ENCODE peak calls at places on chromosomes 7 and 10, in eight cellular contexts. J is endothelial cell of umbilical vein, N is GM12878, Y is GM23338, W is HCT116, L is HepG2, Z is H1, P is K562. B is an unnamed sample.

GRCh38 chr7:73577627-73578341 is 595 bp downstream of the TBL2 start:
- DNase-seq in J (peak), N (no peak), Y (peak), W (no peak), L (peak), Z (no peak), P (no peak), B (no peak)

GRCh38 chr7:82331234-82331633 is 112.3 kb downstream of the CACNA2D1 start:
- DNase-seq in J (no peak), N (no peak), Y (no peak), W (no peak), L (no peak), Z (no peak), P (no peak), B (peak)

GRCh38 chr10:80491251-80492102 is 37.4 kb downstream of the TSPAN14 start:
- DNase-seq in J (no peak), N (no peak), Y (no peak), W (no peak), L (peak), Z (no peak), P (no peak), B (no peak)

GRCh38 chr10:47340613-47341170 is 7.5 kb upstream of the RBP3 start:
- DNase-seq in J (peak), N (peak), Y (peak), W (peak), L (peak), Z (peak), P (peak), B (no peak)

GRCh38 chr7:12943781-12944180 is 256.3 kb downstream of the ARL4A start:
- DNase-seq in J (no peak), N (no peak), Y (peak), W (no peak), L (peak), Z (no peak), P (no peak), B (no peak)

GRCh38 chr10:119542990-119543813 is 683 bp upstream of the RGS10 start:
- DNase-seq in J (peak), N (no peak), Y (peak), W (no peak), L (peak), Z (no peak), P (peak), B (no peak)

GRCh38 chr10:63201118-63201517 is 68.0 kb downstream of the NRBF2 start:
- DNase-seq in J (no peak), N (no peak), Y (no peak), W (no peak), L (no peak), Z (no peak), P (no peak), B (no peak)

GRCh38 chr10:35384265-35384868 is 48.1 kb downstream of the CCNY start:
- DNase-seq in J (no peak), N (no peak), Y (no peak), W (no peak), L (no peak), Z (no peak), P (no peak), B (no peak)

GRCh38 chr10:14740684-14741247 is 33.9 kb downstream of the FAM107B start:
- DNase-seq in J (peak), N (no peak), Y (no peak), W (no peak), L (no peak), Z (no peak), P (no peak), B (no peak)

GRCh38 chr7:75655536-75655935 is 83.2 kb downstream of the HIP1 start:
- DNase-seq in J (no peak), N (no peak), Y (no peak), W (no peak), L (no peak), Z (no peak), P (no peak), B (no peak)

GRCh38 chr7:159025161-159025779 is 119.4 kb downstream of the VIPR2 start:
- DNase-seq in J (no peak), N (no peak), Y (no peak), W (no peak), L (no peak), Z (no peak), P (no peak), B (no peak)

GRCh38 chr10:15704581-15704968 is 15.1 kb downstream of the ITGA8 start:
- DNase-seq in J (peak), N (no peak), Y (no peak), W (no peak), L (no peak), Z (no peak), P (no peak), B (no peak)

GRCh38 chr7:371119-371778 is 81.3 kb downstream of the FOXL3 start:
- DNase-seq in J (no peak), N (no peak), Y (no peak), W (no peak), L (peak), Z (peak), P (peak), B (no peak)

GRCh38 chr7:39952378-39952777 is 2.3 kb downstream of the CDK13 start:
- DNase-seq in J (no peak), N (no peak), Y (no peak), W (no peak), L (no peak), Z (no peak), P (no peak), B (no peak)

GRCh38 chr7:55439627-55440026 is 74.5 kb downstream of the LANCL2 start:
- DNase-seq in J (no peak), N (no peak), Y (no peak), W (no peak), L (no peak), Z (no peak), P (no peak), B (no peak)

GRCh38 chr10:33460461-33461294 is 126.2 kb upstream of the NRP1 start:
- DNase-seq in J (no peak), N (no peak), Y (no peak), W (no peak), L (no peak), Z (no peak), P (no peak), B (no peak)

GRCh38 chr7:37488163-37488759 is 39.6 kb upstream of the ELMO1 start:
- DNase-seq in J (peak), N (no peak), Y (peak), W (no peak), L (no peak), Z (no peak), P (no peak), B (no peak)

GRCh38 chr7:24877790-24878311 is 102.1 kb downstream of the OSBPL3 start:
- DNase-seq in J (no peak), N (peak), Y (peak), W (no peak), L (no peak), Z (no peak), P (no peak), B (peak)

GRCh38 chr10:129965940-129966339 is 1.9 kb upstream of the EBF3 start:
- DNase-seq in J (no peak), N (no peak), Y (no peak), W (no peak), L (no peak), Z (no peak), P (no peak), B (no peak)

GRCh38 chr10:129963831-129964501 is at the start of gene EBF3:
- DNase-seq in J (peak), N (no peak), Y (peak), W (no peak), L (no peak), Z (peak), P (peak), B (no peak)

GRCh38 chr10:129964611-129965417 is 740 bp upstream of the EBF3 start:
- DNase-seq in J (no peak), N (no peak), Y (no peak), W (no peak), L (no peak), Z (peak), P (no peak), B (no peak)

GRCh38 chr10:129966370-129966769 is 2.3 kb upstream of the EBF3 start:
- DNase-seq in J (no peak), N (no peak), Y (no peak), W (no peak), L (no peak), Z (no peak), P (no peak), B (no peak)

DNA sequence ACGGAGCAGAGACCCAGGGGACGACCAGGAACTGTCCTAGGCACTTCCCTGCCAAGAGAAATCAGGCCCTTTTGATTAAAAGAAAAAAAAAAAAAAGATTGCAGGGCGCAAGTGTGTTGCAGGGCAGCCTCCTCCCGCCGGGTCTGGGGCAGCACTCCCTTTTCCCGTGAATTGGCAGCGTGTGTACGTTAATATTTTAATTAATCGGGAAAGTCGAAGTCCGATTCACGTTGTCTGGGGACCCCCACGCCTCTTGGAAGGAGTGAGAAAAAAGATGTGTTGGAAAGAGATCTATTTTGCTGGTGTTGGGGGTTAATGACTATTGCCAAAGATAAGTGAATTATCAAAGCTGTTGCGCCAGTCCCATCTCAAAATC is 1.3 kb upstream of the EBF3 start:
- DNase-seq in J (no peak), N (no peak), Y (no peak), W (no peak), L (no peak), Z (no peak), P (no peak), B (no peak)
- TF ChIP-seq EZH2 in J (no peak), N (no peak), Y (peak), W (no peak), L (no peak), Z (peak), P (no peak), B (no peak)

GRCh38 chr7:151018421-151019129 is 5.7 kb downstream of the ATG9B start:
- DNase-seq in J (peak), N (no peak), Y (peak), W (no peak), L (no peak), Z (no peak), P (no peak), B (no peak)
- TF ChIP-seq POLR2AphosphoS5 in J (no peak), N (no peak), Y (peak), W (no peak), L (no peak), Z (peak), P (no peak), B (no peak)

DNA sequence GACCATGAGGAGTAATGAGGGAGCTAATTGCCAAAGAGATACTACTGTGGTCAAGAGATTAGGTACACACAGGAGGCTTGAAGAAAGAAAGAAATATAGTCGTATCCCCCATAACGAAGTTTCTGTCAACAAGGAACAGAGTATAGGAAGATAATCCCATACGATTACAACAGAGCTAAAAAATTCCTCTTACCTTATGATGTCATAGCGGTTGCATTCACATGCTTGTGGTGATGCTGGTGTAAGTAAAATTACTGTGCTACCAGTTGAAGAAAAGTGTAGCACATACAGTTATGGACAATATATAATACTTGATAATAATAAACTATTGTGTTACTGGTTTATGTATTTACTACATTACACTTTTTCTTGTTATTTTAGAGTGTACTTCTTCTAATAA is 51.6 kb upstream of the CASD1 start:
- DNase-seq in J (no peak), N (no peak), Y (no peak), W (no peak), L (no peak), Z (no peak), P (no peak), B (no peak)
- TF ChIP-seq EZH2 in J (no peak), N (no peak), Y (no peak), W (no peak), L (no peak), Z (no peak), P (no peak), B (no peak)

GRCh38 chr10:79137826-79138225 is 69.1 kb downstream of the ZMIZ1 start:
- DNase-seq in J (no peak), N (peak), Y (no peak), W (no peak), L (no peak), Z (no peak), P (no peak), B (no peak)
- TF ChIP-seq POLR2AphosphoS5 in J (no peak), N (peak), Y (no peak), W (no peak), L (no peak), Z (no peak), P (no peak), B (no peak)

B was measured in SK-N-MC.